ENCODE peak calls at places on chromosome 15, in four cellular contexts. X is EH, Z is HT-29, O is colonic mucosa. U is an unnamed sample.
A peak's percentile ranks its signal among the peaks of the same experiment; 100 is the strongest.

GRCh38 chr15:82968066-82968465 is 15.5 kb upstream of the HOMER2 start:
- DNase-seq in Z (no peak), O (no peak), X (peak; percentile 40), U (no peak)

GRCh38 chr15:66039117-66039860 is 170.0 kb downstream of the RAB11A start:
- DNase-seq in O (no peak), X (peak; percentile 14), Z (no peak), U (no peak)

GRCh38 chr15:77504310-77504709 is 83.6 kb downstream of the HMG20A start:
- DNase-seq in X (no peak), Z (no peak), O (peak; percentile 60), U (peak; percentile 60)

GRCh38 chr15:51229907-51230328 is 108.5 kb downstream of the CYP19A1 start:
- DNase-seq in Z (peak; percentile 48), X (peak; percentile 56), O (no peak), U (no peak)

GRCh38 chr15:57379487-57379886 is 3.2 kb downstream of the CGNL1 start:
- DNase-seq in O (no peak), X (no peak), Z (no peak), U (no peak)

GRCh38 chr15:71471347-71471746 is 339.0 kb upstream of the NR2E3 start:
- DNase-seq in Z (no peak), X (peak; percentile 35), O (no peak), U (no peak)

GRCh38 chr15:59687831-59688230 is 1.3 kb downstream of the BNIP2 start:
- DNase-seq in O (no peak), X (peak; percentile 55), Z (peak; percentile 64), U (no peak)

GRCh38 chr15:61201322-61201721 is 27.8 kb downstream of the RORA start:
- DNase-seq in X (no peak), Z (no peak), O (no peak), U (no peak)

GRCh38 chr15:81281925-81282895 is 41.7 kb downstream of the STARD5 start:
- DNase-seq in X (no peak), Z (no peak), O (no peak), U (no peak)

GRCh38 chr15:79296583-79296982 is 14.1 kb downstream of the ANKRD34C start:
- DNase-seq in O (no peak), X (no peak), Z (peak; percentile 44), U (no peak)

GRCh38 chr15:85494035-85494793 is 113.8 kb downstream of the AKAP13 start:
- DNase-seq in X (peak; percentile 95), Z (peak; percentile 98), O (peak; percentile 50), U (no peak)

GRCh38 chr15:58473720-58474119 is 41.9 kb downstream of the LIPC start:
- DNase-seq in O (no peak), Z (peak; percentile 39), X (peak; percentile 77), U (no peak)

GRCh38 chr15:66884661-66885237 is 180.7 kb upstream of the SMAD3 start:
- DNase-seq in X (no peak), O (peak; percentile 13), Z (no peak), U (no peak)

GRCh38 chr15:23401627-23402026 is 45.4 kb downstream of the GOLGA6L2 start:
- DNase-seq in X (no peak), Z (no peak), O (no peak), U (no peak)

GRCh38 chr15:57921371-57921770 is 144.1 kb downstream of the ALDH1A2 start:
- DNase-seq in X (peak; percentile 43), O (no peak), Z (no peak), U (no peak)

GRCh38 chr15:48190932-48191573 is 412 bp upstream of the CTXN2 start:
- DNase-seq in X (peak; percentile 73), O (peak; percentile 82), Z (peak; percentile 68), U (no peak)